ENCODE peak calls at places on chromosome 10, in six cellular contexts. One of them, this sample, is unnamed.

GRCh38 chr10:124094419-124094785 is 1.0 kb upstream of the CHST15 start:
- DNase-seq in iPS-NIHi11: no peak
- DNase-seq in stimulated activated CD4-positive, alpha-beta T cell treated with anti-CD3 and anti-CD28 coated beads, Interleukin-1b, Interleukin-23, amount 100 ng/mL, for 24 hours: no peak
- DNase-seq in AG08396: no peak
- DNase-seq in HFFc6: no peak
- DNase-seq in activated CD8-positive, alpha-beta memory T cell treated with anti-CD3 and anti-CD28 coated beads for 4 hours: no peak
- DNase-seq in this sample: no peak

GRCh38 chr10:16440396-16441105 is 3.7 kb downstream of the PTER start:
- DNase-seq in activated CD8-positive, alpha-beta memory T cell treated with anti-CD3 and anti-CD28 coated beads for 4 hours: no peak
- DNase-seq in HFFc6: no peak
- DNase-seq in stimulated activated CD4-positive, alpha-beta T cell treated with anti-CD3 and anti-CD28 coated beads, Interleukin-1b, Interleukin-23, amount 100 ng/mL, for 24 hours: no peak
- DNase-seq in AG08396: no peak
- DNase-seq in iPS-NIHi11: no peak
- DNase-seq in this sample: no peak

GRCh38 chr10:88297103-88297502 is 286.0 kb downstream of the RNLS start:
- DNase-seq in HFFc6: no peak
- DNase-seq in activated CD8-positive, alpha-beta memory T cell treated with anti-CD3 and anti-CD28 coated beads for 4 hours: no peak
- DNase-seq in AG08396: no peak
- DNase-seq in stimulated activated CD4-positive, alpha-beta T cell treated with anti-CD3 and anti-CD28 coated beads, Interleukin-1b, Interleukin-23, amount 100 ng/mL, for 24 hours: no peak
- DNase-seq in iPS-NIHi11: no peak
- DNase-seq in this sample: no peak

GRCh38 chr10:91210435-91210834 is 10.0 kb upstream of the PCGF5 start:
- DNase-seq in HFFc6: no peak
- DNase-seq in iPS-NIHi11: no peak
- DNase-seq in stimulated activated CD4-positive, alpha-beta T cell treated with anti-CD3 and anti-CD28 coated beads, Interleukin-1b, Interleukin-23, amount 100 ng/mL, for 24 hours: no peak
- DNase-seq in activated CD8-positive, alpha-beta memory T cell treated with anti-CD3 and anti-CD28 coated beads for 4 hours: no peak
- DNase-seq in AG08396: no peak
- DNase-seq in this sample: no peak

GRCh38 chr10:25261110-25261509 is 86.3 kb downstream of the GPR158 start:
- DNase-seq in AG08396: no peak
- DNase-seq in activated CD8-positive, alpha-beta memory T cell treated with anti-CD3 and anti-CD28 coated beads for 4 hours: no peak
- DNase-seq in iPS-NIHi11: no peak
- DNase-seq in stimulated activated CD4-positive, alpha-beta T cell treated with anti-CD3 and anti-CD28 coated beads, Interleukin-1b, Interleukin-23, amount 100 ng/mL, for 24 hours: no peak
- DNase-seq in HFFc6: no peak
- DNase-seq in this sample: no peak

GRCh38 chr10:114856544-114857287 is 35.1 kb downstream of the FHIP2A start:
- DNase-seq in iPS-NIHi11: no peak
- DNase-seq in HFFc6: peak; percentile 81
- DNase-seq in activated CD8-positive, alpha-beta memory T cell treated with anti-CD3 and anti-CD28 coated beads for 4 hours: no peak
- DNase-seq in stimulated activated CD4-positive, alpha-beta T cell treated with anti-CD3 and anti-CD28 coated beads, Interleukin-1b, Interleukin-23, amount 100 ng/mL, for 24 hours: no peak
- DNase-seq in AG08396: peak; percentile 37
- DNase-seq in this sample: peak; percentile 83

GRCh38 chr10:129545257-129545656 is 78.2 kb downstream of the MGMT start:
- DNase-seq in iPS-NIHi11: no peak
- DNase-seq in HFFc6: no peak
- DNase-seq in AG08396: no peak
- DNase-seq in stimulated activated CD4-positive, alpha-beta T cell treated with anti-CD3 and anti-CD28 coated beads, Interleukin-1b, Interleukin-23, amount 100 ng/mL, for 24 hours: no peak
- DNase-seq in activated CD8-positive, alpha-beta memory T cell treated with anti-CD3 and anti-CD28 coated beads for 4 hours: no peak
- DNase-seq in this sample: peak; percentile 25

GRCh38 chr10:115931301-115931700 is 341.7 kb downstream of the GFRA1 start:
- DNase-seq in AG08396: no peak
- DNase-seq in iPS-NIHi11: no peak
- DNase-seq in activated CD8-positive, alpha-beta memory T cell treated with anti-CD3 and anti-CD28 coated beads for 4 hours: no peak
- DNase-seq in stimulated activated CD4-positive, alpha-beta T cell treated with anti-CD3 and anti-CD28 coated beads, Interleukin-1b, Interleukin-23, amount 100 ng/mL, for 24 hours: no peak
- DNase-seq in HFFc6: no peak
- DNase-seq in this sample: no peak

GRCh38 chr10:78473016-78473415 is 439.4 kb downstream of the RPS24 start:
- DNase-seq in stimulated activated CD4-positive, alpha-beta T cell treated with anti-CD3 and anti-CD28 coated beads, Interleukin-1b, Interleukin-23, amount 100 ng/mL, for 24 hours: no peak
- DNase-seq in AG08396: no peak
- DNase-seq in HFFc6: no peak
- DNase-seq in activated CD8-positive, alpha-beta memory T cell treated with anti-CD3 and anti-CD28 coated beads for 4 hours: no peak
- DNase-seq in iPS-NIHi11: peak; percentile 80
- DNase-seq in this sample: no peak

GRCh38 chr10:91887075-91887899 is 22.0 kb downstream of the FGFBP3 start:
- DNase-seq in activated CD8-positive, alpha-beta memory T cell treated with anti-CD3 and anti-CD28 coated beads for 4 hours: no peak
- DNase-seq in iPS-NIHi11: peak; percentile 91
- DNase-seq in AG08396: peak; percentile 53
- DNase-seq in HFFc6: no peak
- DNase-seq in stimulated activated CD4-positive, alpha-beta T cell treated with anti-CD3 and anti-CD28 coated beads, Interleukin-1b, Interleukin-23, amount 100 ng/mL, for 24 hours: no peak
- DNase-seq in this sample: peak; percentile 29

GRCh38 chr10:27391325-27391724 is 112.8 kb upstream of the RAB18 start:
- DNase-seq in HFFc6: no peak
- DNase-seq in AG08396: no peak
- DNase-seq in iPS-NIHi11: no peak
- DNase-seq in activated CD8-positive, alpha-beta memory T cell treated with anti-CD3 and anti-CD28 coated beads for 4 hours: no peak
- DNase-seq in stimulated activated CD4-positive, alpha-beta T cell treated with anti-CD3 and anti-CD28 coated beads, Interleukin-1b, Interleukin-23, amount 100 ng/mL, for 24 hours: no peak
- DNase-seq in this sample: no peak

GRCh38 chr10:60147576-60148265 is 241.4 kb upstream of the CCDC6 start:
- DNase-seq in HFFc6: no peak
- DNase-seq in stimulated activated CD4-positive, alpha-beta T cell treated with anti-CD3 and anti-CD28 coated beads, Interleukin-1b, Interleukin-23, amount 100 ng/mL, for 24 hours: no peak
- DNase-seq in iPS-NIHi11: no peak
- DNase-seq in activated CD8-positive, alpha-beta memory T cell treated with anti-CD3 and anti-CD28 coated beads for 4 hours: no peak
- DNase-seq in AG08396: no peak
- DNase-seq in this sample: no peak

GRCh38 chr10:30630571-30630970 is 1.0 kb upstream of the LYZL2 start:
- DNase-seq in HFFc6: no peak
- DNase-seq in iPS-NIHi11: no peak
- DNase-seq in AG08396: no peak
- DNase-seq in activated CD8-positive, alpha-beta memory T cell treated with anti-CD3 and anti-CD28 coated beads for 4 hours: no peak
- DNase-seq in stimulated activated CD4-positive, alpha-beta T cell treated with anti-CD3 and anti-CD28 coated beads, Interleukin-1b, Interleukin-23, amount 100 ng/mL, for 24 hours: no peak
- DNase-seq in this sample: no peak

This sample was measured in brain microvascular endothelial cell.